ENCODE peak calls at places on chromosomes 7 and 10, in ten cellular contexts. V, R, N, W, B, Y, G, A, E and M are unnamed samples.

GRCh38 chr7:82183633-82184032 is 259.9 kb downstream of the CACNA2D1 start:
- DNase-seq in Y (no peak), G (no peak), B (peak; percentile 95), R (no peak), V (no peak), W (no peak), E (peak; percentile 73), N (peak; percentile 89), A (no peak), M (no peak)

GRCh38 chr10:78664929-78665525 is 403.7 kb upstream of the ZMIZ1 start:
- DNase-seq in W (no peak), Y (no peak), N (peak; percentile 20), V (no peak), E (peak; percentile 51), B (peak; percentile 25), G (peak; percentile 56), A (no peak), R (no peak), M (no peak)

GRCh38 chr10:94334857-94335256 is 27.9 kb downstream of the NOC3L start:
- DNase-seq in W (no peak), B (no peak), R (no peak), N (no peak), E (no peak), Y (no peak), V (no peak), A (no peak), G (no peak), M (no peak)

GRCh38 chr10:129742742-129743550 is 221.1 kb downstream of the EBF3 start:
- DNase-seq in A (no peak), G (no peak), N (no peak), R (peak; percentile 18), Y (no peak), W (peak; percentile 1), B (no peak), V (no peak), E (no peak), M (peak; percentile 22)

GRCh38 chr10:5560844-5561703 is 36.3 kb downstream of the CALML3 start:
- DNase-seq in R (peak; percentile 23), E (no peak), Y (no peak), V (peak; percentile 17), G (no peak), W (no peak), A (no peak), N (no peak), B (no peak), M (no peak)

GRCh38 chr10:99276848-99277486 is 41.3 kb upstream of the HPSE2 start:
- DNase-seq in A (no peak), G (peak; percentile 57), R (no peak), E (peak; percentile 22), N (no peak), V (no peak), W (no peak), B (no peak), Y (no peak), M (no peak)

GRCh38 chr10:125144209-125144608 is 16.2 kb downstream of the CTBP2 start:
- DNase-seq in R (no peak), Y (no peak), E (no peak), N (no peak), G (no peak), W (no peak), V (no peak), B (no peak), A (no peak), M (no peak)

GRCh38 chr7:41328544-41328943 is 374.3 kb downstream of the INHBA start:
- DNase-seq in V (no peak), E (peak; percentile 20), Y (no peak), W (no peak), G (no peak), B (peak; percentile 74), A (no peak), R (no peak), N (no peak), M (no peak)

GRCh38 chr10:44674536-44674935 is 236.6 kb upstream of the TMEM72 start:
- DNase-seq in V (no peak), E (peak; percentile 65), B (no peak), A (no peak), N (no peak), Y (no peak), W (no peak), G (no peak), R (no peak), M (no peak)

GRCh38 chr7:106774768-106775551 is 90.1 kb upstream of the PIK3CG start:
- DNase-seq in E (peak; percentile 86), G (peak; percentile 38), V (no peak), W (no peak), R (no peak), B (peak; percentile 85), A (no peak), N (no peak), Y (no peak), M (no peak)

GRCh38 chr7:128909605-128910568 is 622 bp downstream of the KCP start:
- DNase-seq in B (peak; percentile 25), V (no peak), G (peak; percentile 74), W (no peak), N (no peak), R (no peak), Y (no peak), A (no peak), E (peak; percentile 69), M (no peak)

GRCh38 chr7:28407643-28408042 is 4.7 kb upstream of the CREB5 start:
- DNase-seq in Y (no peak), A (no peak), R (no peak), B (peak; percentile 44), N (peak; percentile 83), E (peak; percentile 46), G (no peak), V (no peak), W (no peak), M (no peak)

GRCh38 chr7:84614821-84615506 is 420.4 kb upstream of the SEMA3A start:
- DNase-seq in V (no peak), W (no peak), A (no peak), Y (no peak), R (no peak), E (peak; percentile 18), G (no peak), B (no peak), N (peak; percentile 11), M (no peak)

DNA sequence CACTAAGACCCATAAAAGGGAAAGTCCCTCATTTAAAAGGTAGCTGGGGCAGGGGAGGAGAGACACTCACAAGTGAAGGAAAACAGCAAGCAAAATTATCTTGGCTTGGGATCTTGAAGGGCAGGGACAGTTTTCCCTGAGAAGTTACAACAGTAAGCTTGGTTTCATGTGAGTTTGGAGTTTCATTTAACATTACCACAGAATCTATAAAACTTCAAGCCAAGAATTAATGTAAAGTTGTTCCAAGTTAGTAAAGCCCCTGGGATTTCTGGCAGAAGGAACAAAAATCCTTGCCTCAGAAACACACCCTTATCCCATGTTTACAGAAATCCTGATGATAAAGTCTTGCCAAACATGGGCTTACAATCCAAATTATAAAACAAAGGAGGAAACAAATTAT is 19.3 kb downstream of the CRPPA start:
- DNase-seq in G (no peak), V (no peak), W (no peak), B (no peak), Y (no peak), R (no peak), A (no peak), N (no peak), E (peak; percentile 16), M (no peak)
- H3K27ac ChIP-seq in G (no peak overlapping the region), V (no peak overlapping the region), W (no peak overlapping the region), B (no peak overlapping the region), Y (no peak overlapping the region), R (no peak overlapping the region), A (no peak overlapping the region), N (no peak overlapping the region), E (no peak overlapping the region), M (no peak overlapping the region)

DNA sequence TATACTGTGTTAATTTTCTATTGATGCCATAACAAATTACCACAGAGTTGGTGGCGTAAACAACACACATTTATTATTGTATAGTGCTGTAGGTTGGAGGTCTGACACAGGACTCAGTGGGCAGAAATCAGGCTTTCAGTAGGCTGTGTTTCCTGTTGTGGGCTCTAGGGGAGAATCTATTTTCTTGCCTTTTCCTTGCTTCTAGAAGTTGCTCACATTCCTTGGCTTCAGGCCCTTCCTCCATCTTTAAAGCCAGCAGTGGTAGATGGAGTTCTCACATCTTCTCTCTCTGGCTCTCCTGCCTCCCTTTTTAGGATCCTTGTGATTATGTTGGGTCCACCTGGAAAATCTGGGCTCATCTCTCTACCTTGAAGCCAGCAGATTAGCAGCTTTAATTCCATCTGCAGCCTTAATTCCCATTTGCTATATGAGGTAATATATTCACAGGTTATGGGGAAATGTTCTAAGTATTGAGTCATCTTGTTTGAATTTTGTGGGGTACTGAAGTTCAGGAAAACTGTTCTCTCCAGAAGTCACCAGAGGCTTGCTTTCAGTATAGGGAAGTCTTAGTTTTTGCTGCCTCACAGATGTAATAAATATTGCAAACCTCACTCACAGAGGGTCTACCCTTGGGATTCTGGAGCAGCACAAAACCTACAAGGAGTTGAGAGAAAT is 38.9 kb downstream of the CCNY start:
- DNase-seq in E (peak; percentile 36), B (no peak), Y (no peak), N (peak; percentile 14), V (no peak), W (no peak), A (no peak), R (no peak), G (no peak), M (no peak)
- H3K4me1 ChIP-seq in E (peaks cover 11% of the 10 kb centered on the region), B (peaks cover 37% of the 10 kb centered on the region), Y (peaks cover 88% of the 10 kb centered on the region), N (peaks cover 8% of the 10 kb centered on the region), V (peaks cover 15% of the 10 kb centered on the region), W (peaks cover 68% of the 10 kb centered on the region), A (no peaks in the 10 kb centered on the region), R (peaks cover 42% of the 10 kb centered on the region), G (peaks cover 20% of the 10 kb centered on the region), M (peaks cover 5% of the 10 kb centered on the region)

DNA sequence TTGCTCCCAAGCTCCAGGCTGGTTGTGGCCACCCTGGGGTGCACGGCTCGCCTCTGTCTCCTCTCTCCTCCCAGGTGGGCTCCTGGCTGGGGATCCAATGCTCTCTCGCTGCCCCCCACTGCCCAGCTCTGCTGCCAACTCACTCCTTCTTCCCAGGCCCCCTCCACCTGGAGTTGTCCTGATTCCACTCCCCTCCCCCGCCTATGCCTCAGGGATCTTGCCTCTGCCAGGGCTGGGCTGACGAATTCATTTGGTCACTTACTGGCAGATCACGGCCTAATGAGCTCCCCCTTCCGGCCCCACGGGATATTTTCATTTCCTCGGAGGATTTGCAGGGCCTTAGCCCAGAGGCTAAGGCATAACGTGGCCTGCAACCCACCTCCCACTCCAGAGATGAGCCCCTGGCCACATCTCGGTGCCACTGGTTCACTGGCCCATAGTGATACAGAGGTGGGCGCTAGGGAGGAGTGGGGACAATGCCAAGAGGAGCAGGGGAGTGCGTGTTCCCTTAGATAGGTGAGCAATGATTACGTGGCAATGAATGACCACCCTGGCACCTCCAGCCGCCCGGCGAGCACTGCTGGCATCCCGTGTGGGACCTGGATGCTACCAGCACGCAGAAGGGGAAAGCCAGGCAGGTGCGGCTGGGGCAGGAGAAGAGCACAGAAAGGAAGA is 344.6 kb upstream of the SHH start:
- DNase-seq in W (no peak), R (peak; percentile 72), B (peak; percentile 14), N (no peak), Y (no peak), G (peak; percentile 57), E (no peak), V (no peak), A (no peak), M (no peak)
- TF ChIP-seq CTCF in W (no peak), R (no peak), B (peak; percentile 35), N (peak; percentile 27), Y (no peak), G (peak; percentile 37), E (no peak), V (no peak), A (peak; percentile 11), M (no peak)

DNA sequence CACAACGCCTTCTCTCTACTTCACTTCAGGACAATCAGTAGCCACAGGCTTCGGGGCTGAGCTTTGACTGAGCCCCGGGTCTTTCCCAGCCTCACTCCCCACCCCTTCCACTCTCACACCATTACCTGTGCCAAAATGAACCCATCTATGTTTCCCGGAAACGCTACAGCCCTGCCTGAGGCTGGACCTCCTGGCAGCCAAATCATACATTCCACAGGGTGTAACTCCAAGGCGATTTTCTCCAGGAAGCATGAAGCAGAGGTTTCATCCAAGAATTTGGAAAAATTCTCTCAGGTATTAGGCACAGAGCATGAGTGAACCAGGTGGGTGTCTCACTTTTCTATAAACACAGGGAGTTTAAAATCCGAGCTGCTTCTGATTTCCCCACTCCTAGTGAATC is 286.3 kb downstream of the TNS3 start:
- DNase-seq in Y (no peak), V (no peak), B (no peak), N (peak; percentile 6), W (no peak), E (no peak), A (no peak), R (no peak), G (no peak), M (no peak)
- H3K27ac ChIP-seq in Y (no peak overlapping the region), V (no peak overlapping the region), B (no peak overlapping the region), N (no peak overlapping the region), W (no peak overlapping the region), E (no peak overlapping the region), A (no peak overlapping the region), R (no peak overlapping the region), G (no peak overlapping the region), M (no peak overlapping the region)